ENCODE peak calls at places on chromosomes 13 and 19, in seven cellular contexts. D, Y, I, Q, H, W and R are unnamed samples.

GRCh38 chr13:25927966-25928365 is 123.8 kb downstream of the SHISA2 start:
- DNase-seq in D (no peak), Y (no peak), I (no peak), Q (peak), H (peak), W (no peak), R (no peak)

GRCh38 chr19:39372047-39372802 is 18.7 kb downstream of the PAF1 start:
- DNase-seq in D (peak), Y (peak), I (peak), Q (peak), H (peak), W (no peak), R (peak)

GRCh38 chr13:41919741-41920487 is 41.0 kb downstream of the VWA8 start:
- DNase-seq in D (no peak), Y (no peak), I (no peak), Q (no peak), H (no peak), W (no peak), R (no peak)

GRCh38 chr19:6533746-6534418 is 3.1 kb downstream of the TNFSF9 start:
- DNase-seq in D (no peak), Y (no peak), I (no peak), Q (no peak), H (no peak), W (no peak), R (no peak)

GRCh38 chr13:98622926-98623325 is 46.0 kb upstream of the STK24 start:
- DNase-seq in D (no peak), Y (no peak), I (no peak), Q (no peak), H (no peak), W (no peak), R (peak)

GRCh38 chr19:44552324-44552723 is 22.8 kb upstream of the CEACAM20 start:
- DNase-seq in D (no peak), Y (no peak), I (no peak), Q (no peak), H (peak), W (no peak), R (peak)

GRCh38 chr13:112174476-112175110 is 107.6 kb downstream of the SOX1 start:
- DNase-seq in D (no peak), Y (no peak), I (no peak), Q (no peak), H (no peak), W (no peak), R (no peak)

GRCh38 chr19:30704716-30705115 is 332.5 kb downstream of the ZNF536 start:
- DNase-seq in D (no peak), Y (no peak), I (no peak), Q (no peak), H (no peak), W (no peak), R (no peak)

GRCh38 chr13:45086484-45086883 is 33.8 kb upstream of the GTF2F2 start:
- DNase-seq in D (no peak), Y (peak), I (peak), Q (peak), H (no peak), W (no peak), R (no peak)

GRCh38 chr13:39468306-39468705 is 134.7 kb downstream of the LHFPL6 start:
- DNase-seq in D (no peak), Y (no peak), I (no peak), Q (no peak), H (no peak), W (no peak), R (no peak)

GRCh38 chr19:12603714-12604113 is 6.9 kb downstream of the ZNF490 start:
- DNase-seq in D (no peak), Y (peak), I (no peak), Q (peak), H (peak), W (no peak), R (no peak)

GRCh38 chr13:90738881-90739280 is 608.6 kb upstream of the MIR17HG start:
- DNase-seq in D (no peak), Y (no peak), I (no peak), Q (peak), H (no peak), W (no peak), R (no peak)

GRCh38 chr19:10975374-10976036 is 14.7 kb downstream of the SMARCA4 start:
- DNase-seq in D (no peak), Y (peak), I (no peak), Q (peak), H (peak), W (no peak), R (peak)

GRCh38 chr19:39795001-39795400 is 16.3 kb downstream of the LEUTX start:
- DNase-seq in D (no peak), Y (no peak), I (no peak), Q (no peak), H (no peak), W (no peak), R (no peak)

GRCh38 chr13:110397445-110397844 is 90.4 kb downstream of the COL4A2 start:
- DNase-seq in D (peak), Y (peak), I (no peak), Q (peak), H (peak), W (no peak), R (no peak)

GRCh38 chr19:10876459-10877240 is 5.3 kb downstream of the CARM1 start:
- DNase-seq in D (peak), Y (no peak), I (no peak), Q (no peak), H (no peak), W (no peak), R (no peak)

GRCh38 chr19:55165952-55166529 is 372 bp downstream of the DNAAF3 start:
- DNase-seq in D (no peak), Y (peak), I (no peak), Q (peak), H (peak), W (peak), R (peak)

GRCh38 chr13:89267734-89268133 is 1596.6 kb downstream of the SLITRK5 start:
- DNase-seq in D (no peak), Y (no peak), I (no peak), Q (peak), H (peak), W (no peak), R (no peak)

GRCh38 chr13:22214184-22214583 is 543.3 kb downstream of the FGF9 start:
- DNase-seq in D (no peak), Y (no peak), I (no peak), Q (no peak), H (no peak), W (no peak), R (no peak)

GRCh38 chr19:11435833-11436313 is 438 bp downstream of the PRKCSH start:
- DNase-seq in D (no peak), Y (peak), I (no peak), Q (peak), H (peak), W (peak), R (no peak)

GRCh38 chr13:29922896-29923295 is 72.5 kb upstream of the UBL3 start:
- DNase-seq in D (no peak), Y (peak), I (no peak), Q (peak), H (peak), W (no peak), R (peak)

DNA sequence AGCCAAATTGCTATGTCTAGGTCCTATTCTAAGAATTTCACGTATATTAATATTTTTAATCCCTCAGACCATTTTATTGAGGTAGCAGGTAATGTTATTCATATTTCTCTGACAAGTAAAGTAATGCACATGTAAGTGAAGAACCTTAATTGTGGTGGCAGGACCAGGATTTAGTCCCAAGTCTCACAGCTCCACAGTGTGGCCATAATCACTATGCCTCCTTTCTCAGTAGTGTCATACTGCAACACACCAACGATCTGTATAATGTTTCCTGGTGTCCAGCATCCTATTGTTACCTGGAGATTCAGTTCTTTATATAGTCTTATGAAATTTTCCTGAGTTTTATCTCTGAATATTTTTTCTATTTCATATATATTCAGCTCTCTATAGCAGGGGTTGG is 340.3 kb downstream of the OLFM4 start:
- DNase-seq in D (no peak), Y (no peak), I (no peak), Q (no peak), H (no peak), W (no peak), R (no peak)
- TF ChIP-seq CTCF in D (no peak), Y (no peak), I (no peak), Q (no peak), H (no peak), W (no peak), R (no peak)

GRCh38 chr13:28282451-28282850 is 144.1 kb downstream of the PAN3 start:
- DNase-seq in D (no peak), Y (no peak), I (no peak), Q (no peak), H (no peak), W (no peak), R (no peak)
- H3K4me3 ChIP-seq in D (no peak), Y (no peak), I (no peak), Q (no peak), H (no peak), W (no peak), R (no peak)

GRCh38 chr19:48578891-48579290 is 26.9 kb downstream of the SULT2B1 start:
- DNase-seq in D (no peak), Y (peak), I (no peak), Q (peak), H (no peak), W (no peak), R (peak)

GRCh38 chr19:48571378-48572162 is 19.6 kb downstream of the SULT2B1 start:
- DNase-seq in D (no peak), Y (no peak), I (no peak), Q (no peak), H (no peak), W (no peak), R (no peak)

GRCh38 chr19:48573163-48573505 is 21.2 kb downstream of the SULT2B1 start:
- DNase-seq in D (no peak), Y (no peak), I (no peak), Q (no peak), H (no peak), W (no peak), R (no peak)

DNA sequence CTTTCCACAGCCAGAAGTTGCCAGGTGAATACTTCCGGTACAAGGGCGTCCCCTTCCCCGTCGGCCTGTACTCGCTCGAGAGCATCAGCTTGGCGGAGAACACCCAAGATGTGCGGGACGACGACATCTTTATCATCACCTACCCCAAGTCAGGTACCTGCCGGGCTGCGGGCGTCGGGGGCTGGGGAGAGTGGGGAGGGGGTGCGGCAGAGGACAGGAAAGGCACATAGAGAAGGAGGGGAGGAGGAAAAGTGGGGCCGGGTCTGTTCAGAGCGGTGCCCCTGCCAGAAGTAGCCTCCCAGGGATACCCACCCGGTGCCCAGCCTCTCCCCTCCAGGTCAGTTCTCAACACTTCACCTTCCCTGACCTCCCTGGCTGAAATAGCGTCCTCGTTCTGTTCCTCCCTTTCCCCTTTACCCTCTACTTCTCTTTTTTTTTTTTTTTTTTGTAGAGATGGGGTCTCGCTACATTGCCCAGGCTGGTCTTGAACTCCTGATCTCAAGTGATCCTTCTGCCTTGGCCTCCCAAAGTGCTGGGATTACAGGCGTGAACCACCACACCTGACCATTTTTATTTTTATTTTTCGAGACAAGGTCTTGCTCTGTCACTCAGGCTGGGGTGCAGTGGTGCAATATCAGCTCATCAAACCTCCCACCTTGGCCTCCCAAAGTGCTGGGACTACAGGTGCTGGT is 24.1 kb downstream of the SULT2B1 start:
- DNase-seq in D (no peak), Y (no peak), I (no peak), Q (no peak), H (no peak), W (no peak), R (no peak)
- TF ChIP-seq CTCF in D (no peak), Y (no peak), I (no peak), Q (no peak), H (no peak), W (no peak), R (no peak)

GRCh38 chr13:67353891-67354459 is 123.8 kb upstream of the PCDH9 start:
- DNase-seq in D (no peak), Y (peak), I (no peak), Q (peak), H (peak), W (no peak), R (no peak)
- H3K4me3 ChIP-seq in D (no peak), Y (peak), I (no peak), Q (no peak), H (peak), W (no peak), R (peak)

DNA sequence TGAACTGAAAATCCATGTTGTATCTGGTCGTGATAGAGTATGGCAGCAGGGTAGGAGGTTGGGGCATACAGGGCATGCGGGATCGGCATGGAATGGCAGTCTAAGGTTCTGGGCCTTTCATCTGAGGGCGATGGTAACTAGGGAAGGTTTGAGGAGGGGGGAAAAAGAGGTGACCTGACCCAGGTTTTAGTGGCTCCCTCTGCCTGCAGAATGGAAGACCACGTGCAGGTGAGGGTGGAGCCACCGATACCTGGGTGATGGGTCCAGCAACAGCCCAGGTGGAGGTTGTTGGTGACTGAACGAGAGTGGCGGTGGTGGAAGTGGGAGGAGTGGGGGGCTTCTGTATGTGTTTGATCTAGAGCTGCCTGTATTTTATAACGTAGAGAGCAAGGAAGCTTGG is 3.8 kb downstream of the ZNF749 start:
- DNase-seq in D (no peak), Y (no peak), I (no peak), Q (no peak), H (no peak), W (no peak), R (no peak)
- TF ChIP-seq CTCF in D (no peak), Y (no peak), I (no peak), Q (no peak), H (no peak), W (no peak), R (no peak)

GRCh38 chr19:15304140-15304705 is 28.1 kb downstream of the BRD4 start:
- DNase-seq in D (no peak), Y (no peak), I (no peak), Q (no peak), H (no peak), W (no peak), R (no peak)
- H3K4me3 ChIP-seq in D (no peak), Y (no peak), I (no peak), Q (no peak), H (no peak), W (no peak), R (no peak)

DNA sequence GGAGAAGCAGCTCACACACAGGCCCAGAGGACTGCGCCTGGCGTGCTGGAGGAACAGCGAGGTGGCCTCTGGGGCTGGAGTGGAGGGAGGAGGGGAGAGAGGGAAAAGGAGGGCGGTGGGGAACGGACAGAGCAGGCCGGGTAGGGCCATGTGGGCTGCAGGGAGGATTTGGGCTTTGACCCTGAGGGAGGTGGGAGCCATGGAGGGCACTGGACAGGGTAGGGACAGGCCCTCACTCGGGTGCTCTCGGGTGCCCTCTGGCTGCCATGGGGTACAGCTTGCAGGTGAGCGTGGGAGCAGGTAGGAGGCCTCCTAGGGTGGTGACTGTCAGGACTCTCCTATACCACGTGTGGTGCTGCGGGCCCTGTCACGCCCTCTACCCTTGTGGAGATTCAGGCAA is 22.8 kb downstream of the PLIN4 start:
- DNase-seq in D (no peak), Y (no peak), I (no peak), Q (no peak), H (no peak), W (no peak), R (no peak)
- TF ChIP-seq CTCF in D (no peak), Y (peak), I (peak), Q (no peak), H (no peak), W (no peak), R (no peak)